ENCODE peak calls at places on chromosomes 6 and 20, in six cellular contexts. N, G, I, T, U and O are unnamed samples.

GRCh38 chr6:2524090-2524489 is 226.6 kb downstream of the MYLK4 start:
- DNase-seq in N (no peak), G (no peak), I (no peak), T (no peak), U (peak; percentile 34), O (no peak)

GRCh38 chr6:41430875-41431274 is 95.5 kb downstream of the NCR2 start:
- DNase-seq in N (no peak), G (peak; percentile 70), I (peak; percentile 82), T (no peak), U (no peak), O (no peak)

GRCh38 chr20:47328841-47329448 is 27.6 kb downstream of the ZMYND8 start:
- DNase-seq in N (no peak), G (no peak), I (no peak), T (no peak), U (no peak), O (no peak)

GRCh38 chr20:52405417-52405816 is 213.8 kb upstream of the ZFP64 start:
- DNase-seq in N (no peak), G (no peak), I (no peak), T (no peak), U (no peak), O (no peak)

GRCh38 chr6:3356056-3356823 is 97.5 kb downstream of the PSMG4 start:
- DNase-seq in N (peak; percentile 78), G (peak; percentile 63), I (peak; percentile 71), T (peak; percentile 43), U (peak; percentile 96), O (peak; percentile 93)

GRCh38 chr6:161271343-161272019 is 2.4 kb downstream of the AGPAT4 start:
- DNase-seq in N (no peak), G (no peak), I (peak; percentile 50), T (no peak), U (peak; percentile 26), O (no peak)

GRCh38 chr20:9140172-9140760 is 71.4 kb downstream of the PLCB4 start:
- DNase-seq in N (no peak), G (no peak), I (no peak), T (no peak), U (peak; percentile 52), O (no peak)

GRCh38 chr6:134870677-134871498 is 79.0 kb downstream of the ALDH8A1 start:
- DNase-seq in N (no peak), G (peak; percentile 77), I (peak; percentile 13), T (no peak), U (no peak), O (no peak)

GRCh38 chr6:26017567-26017966 is 55.0 kb downstream of the TRIM38 start:
- DNase-seq in N (peak; percentile 67), G (peak; percentile 95), I (peak; percentile 80), T (no peak), U (peak; percentile 95), O (peak; percentile 80)

GRCh38 chr6:70312165-70312564 is 9.3 kb upstream of the COL9A1 start:
- DNase-seq in N (no peak), G (peak; percentile 78), I (peak; percentile 65), T (no peak), U (peak; percentile 37), O (no peak)

GRCh38 chr6:96150431-96150830 is 134.7 kb downstream of the FUT9 start:
- DNase-seq in N (no peak), G (no peak), I (no peak), T (no peak), U (no peak), O (no peak)
- H2AK5ac ChIP-seq in N (no peak overlapping the region), G (no peak overlapping the region), I (no peak overlapping the region), T (no peak overlapping the region), U (no peak overlapping the region), O (no peak overlapping the region)

GRCh38 chr6:150557043-150557599 is 42.6 kb upstream of the PLEKHG1 start:
- DNase-seq in N (no peak), G (no peak), I (no peak), T (no peak), U (no peak), O (no peak)

GRCh38 chr6:150560884-150561219 is 38.8 kb upstream of the PLEKHG1 start:
- DNase-seq in N (no peak), G (no peak), I (no peak), T (no peak), U (no peak), O (no peak)

GRCh38 chr6:150565945-150566344 is 33.7 kb upstream of the PLEKHG1 start:
- DNase-seq in N (no peak), G (no peak), I (no peak), T (no peak), U (no peak), O (no peak)

DNA sequence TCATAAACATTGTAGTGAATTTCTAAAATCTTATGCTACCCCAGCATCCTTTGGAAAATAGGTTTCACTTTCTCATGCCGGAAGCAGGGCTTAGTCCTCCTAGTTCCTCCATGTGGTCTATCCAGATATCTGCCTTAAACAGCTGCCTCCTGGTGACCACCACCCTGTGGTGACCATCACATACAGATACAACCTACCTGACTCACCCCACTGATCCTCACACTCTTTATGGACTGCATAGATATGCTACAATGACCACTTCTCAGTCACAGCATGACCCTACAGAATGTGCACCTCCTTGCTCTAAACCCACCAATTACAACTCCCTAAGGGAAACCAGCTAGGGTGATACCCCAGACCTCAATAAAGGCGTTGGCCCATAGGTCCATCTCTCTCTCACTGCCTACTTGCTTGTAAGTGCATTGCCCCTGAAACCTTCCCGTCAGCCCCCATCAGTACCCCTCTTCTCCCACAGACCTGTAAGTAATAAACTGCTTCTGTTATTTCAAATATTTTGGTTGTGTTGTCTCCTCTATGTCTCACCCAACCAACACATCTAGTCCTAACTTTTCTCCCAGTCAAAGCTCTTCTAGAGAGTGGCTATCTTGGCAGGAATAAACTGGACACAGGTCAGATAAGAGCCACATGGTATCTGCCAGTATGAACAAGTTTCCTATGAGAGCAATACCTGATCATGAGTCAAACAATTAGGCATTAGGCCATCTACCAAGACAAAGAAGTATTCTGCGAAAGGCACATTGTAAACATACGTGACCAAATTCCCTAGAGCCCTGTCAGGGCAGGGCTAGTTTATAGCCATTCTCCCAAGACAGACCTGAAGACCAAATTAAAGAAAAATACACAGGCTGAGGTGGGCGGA is 39.4 kb upstream of the PLEKHG1 start:
- DNase-seq in N (no peak), G (no peak), I (no peak), T (no peak), U (no peak), O (no peak)
- H2BK15ac ChIP-seq in N (no peak overlapping the region), G (no peak overlapping the region), I (no peak overlapping the region), T (no peak overlapping the region), U (no peak overlapping the region), O (no peak overlapping the region)

GRCh38 chr6:8130399-8130798 is 28.1 kb upstream of the EEF1E1 start:
- DNase-seq in N (no peak), G (peak; percentile 35), I (peak; percentile 32), T (no peak), U (no peak), O (no peak)
- H2AK5ac ChIP-seq in N (no peak overlapping the region), G (no peak overlapping the region), I (no peak overlapping the region), T (no peak overlapping the region), U (no peak overlapping the region), O (no peak overlapping the region)

GRCh38 chr20:37375227-37375626 is 29.3 kb downstream of the SRC start:
- DNase-seq in N (no peak), G (no peak), I (no peak), T (no peak), U (no peak), O (no peak)
- H2BK15ac ChIP-seq in N (no peak overlapping the region), G (no peak overlapping the region), I (no peak overlapping the region), T (no peak overlapping the region), U (no peak overlapping the region), O (no peak overlapping the region)

GRCh38 chr6:153814136-153814535 is 224.9 kb upstream of the OPRM1 start:
- DNase-seq in N (no peak), G (no peak), I (no peak), T (no peak), U (peak; percentile 71), O (peak; percentile 71)
- H2AK5ac ChIP-seq in N (no peak overlapping the region), G (no peak overlapping the region), I (no peak overlapping the region), T (no peak overlapping the region), U (no peak overlapping the region), O (no peak overlapping the region)

GRCh38 chr20:13249118-13249859 is 28.2 kb downstream of the ISM1 start:
- DNase-seq in N (no peak), G (no peak), I (no peak), T (no peak), U (no peak), O (no peak)

GRCh38 chr20:13245250-13245723 is 24.2 kb downstream of the ISM1 start:
- DNase-seq in N (no peak), G (no peak), I (no peak), T (no peak), U (no peak), O (no peak)

GRCh38 chr20:13255356-13255755 is 34.3 kb downstream of the ISM1 start:
- DNase-seq in N (no peak), G (no peak), I (no peak), T (no peak), U (no peak), O (no peak)

GRCh38 chr20:13251556-13251955 is 30.5 kb downstream of the ISM1 start:
- DNase-seq in N (no peak), G (no peak), I (no peak), T (no peak), U (no peak), O (no peak)

DNA sequence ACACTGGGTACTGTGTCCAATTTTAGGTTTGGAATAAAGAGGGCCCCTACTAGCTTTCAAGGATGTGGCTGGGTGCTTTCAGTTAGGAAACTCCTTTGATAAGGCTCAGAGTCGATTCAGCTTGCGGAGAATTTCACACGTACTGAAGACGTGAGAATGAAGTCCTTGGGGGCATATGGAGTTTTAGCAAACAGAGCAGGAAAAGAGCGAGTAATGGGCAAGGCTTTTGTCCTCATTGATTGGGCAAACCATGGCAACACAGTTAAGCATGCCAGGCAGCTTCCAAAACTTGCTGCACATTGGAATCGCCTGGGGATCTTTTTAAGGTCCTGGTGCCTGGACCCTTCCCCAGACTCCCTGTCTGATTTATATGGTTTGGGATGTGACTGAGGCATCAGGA is 29.2 kb downstream of the ISM1 start:
- DNase-seq in N (no peak), G (no peak), I (no peak), T (no peak), U (peak; percentile 94), O (no peak)
- H2BK15ac ChIP-seq in N (no peak overlapping the region), G (no peak overlapping the region), I (no peak overlapping the region), T (no peak overlapping the region), U (no peak overlapping the region), O (no peak overlapping the region)

DNA sequence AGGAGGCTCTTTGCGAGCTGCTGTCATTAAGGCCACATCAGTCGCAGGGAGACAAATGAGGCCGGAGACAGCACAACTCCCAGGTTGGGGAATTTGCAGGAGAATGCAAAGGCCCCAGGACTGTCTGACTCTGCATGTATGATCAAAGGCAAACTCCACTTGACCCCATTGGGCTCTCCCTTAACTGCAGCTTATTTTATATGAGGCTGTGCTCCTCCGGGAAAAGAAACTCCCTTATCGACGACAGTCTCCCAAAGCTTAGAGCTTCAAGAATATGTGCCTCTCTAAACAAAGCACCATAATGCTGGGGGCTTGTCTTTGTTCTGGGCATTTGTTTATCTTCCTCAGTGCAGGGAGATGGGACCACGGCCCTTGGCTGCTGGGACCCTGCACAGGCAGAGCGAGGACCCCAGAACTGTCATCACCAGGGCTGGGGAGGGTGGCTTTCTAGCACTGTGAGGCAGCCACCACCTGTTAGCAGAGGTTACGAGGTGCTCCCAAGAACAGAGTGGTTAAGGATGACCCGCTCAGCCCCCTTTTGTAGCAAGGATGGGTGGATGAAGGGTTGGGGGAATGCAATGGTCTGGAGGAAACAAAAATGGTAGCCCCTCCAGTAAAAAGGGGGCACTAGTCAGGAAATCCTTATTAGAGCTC is 35.0 kb downstream of the METTL24 start:
- DNase-seq in N (no peak), G (no peak), I (peak; percentile 15), T (no peak), U (peak; percentile 87), O (peak; percentile 46)
- H2AK5ac ChIP-seq in N (peak overlapping the region; percentile 41), G (no peak overlapping the region), I (no peak overlapping the region), T (no peak overlapping the region), U (no peak overlapping the region), O (no peak overlapping the region)